ENCODE peak calls at places on chromosomes 3 and 15, in six cellular contexts. T, F, W, D, S and M are unnamed samples.
A peak's percentile ranks its signal among the peaks of the same experiment; 100 is the strongest.

GRCh38 chr3:168121175-168121853 is 25.6 kb upstream of the GOLIM4 start:
- DNase-seq in T (no peak), F (no peak), W (peak; percentile 48), D (peak; percentile 64), S (no peak), M (peak; percentile 36)

GRCh38 chr3:173876476-173876875 is 478.9 kb downstream of the NLGN1 start:
- DNase-seq in T (no peak), F (no peak), W (no peak), D (no peak), S (no peak), M (no peak)

GRCh38 chr15:58988011-58988785 is 735 bp downstream of the RNF111 start:
- DNase-seq in T (peak; percentile 76), F (no peak), W (peak; percentile 74), D (peak; percentile 48), S (peak; percentile 62), M (peak; percentile 81)

GRCh38 chr3:126460386-126460785 is 15.3 kb downstream of the ZXDC start:
- DNase-seq in T (no peak), F (no peak), W (no peak), D (no peak), S (no peak), M (no peak)

GRCh38 chr15:58398053-58398452 is 33.7 kb upstream of the LIPC start:
- DNase-seq in T (no peak), F (no peak), W (no peak), D (no peak), S (no peak), M (no peak)

GRCh38 chr3:70615286-70615685 is 302.8 kb upstream of the MDFIC2 start:
- DNase-seq in T (no peak), F (no peak), W (no peak), D (no peak), S (no peak), M (no peak)

GRCh38 chr3:168752339-168752738 is 656.6 kb upstream of the GOLIM4 start:
- DNase-seq in T (no peak), F (no peak), W (no peak), D (no peak), S (no peak), M (no peak)

GRCh38 chr3:101941253-101942039 is 92.1 kb downstream of the NFKBIZ start:
- DNase-seq in T (no peak), F (no peak), W (no peak), D (peak; percentile 80), S (no peak), M (no peak)

GRCh38 chr15:31485911-31486461 is 159.4 kb downstream of the KLF13 start:
- DNase-seq in T (peak; percentile 10), F (no peak), W (no peak), D (no peak), S (no peak), M (peak; percentile 2)

GRCh38 chr3:197426161-197426566 is 127.8 kb upstream of the DLG1 start:
- DNase-seq in T (no peak), F (no peak), W (no peak), D (peak; percentile 54), S (no peak), M (no peak)

GRCh38 chr3:51934991-51935885 is 6.5 kb downstream of the RRP9 start:
- DNase-seq in T (no peak), F (no peak), W (no peak), D (no peak), S (no peak), M (no peak)

GRCh38 chr3:193614430-193614829 is 21.4 kb downstream of the OPA1 start:
- DNase-seq in T (no peak), F (no peak), W (no peak), D (no peak), S (no peak), M (no peak)

GRCh38 chr15:90535254-90535653 is 5.5 kb downstream of the CRTC3 start:
- DNase-seq in T (no peak), F (no peak), W (no peak), D (no peak), S (no peak), M (no peak)

GRCh38 chr3:60906283-60906682 is 345.0 kb downstream of the FHIT start:
- DNase-seq in T (no peak), F (no peak), W (no peak), D (no peak), S (no peak), M (no peak)

GRCh38 chr3:131109156-131109555 is 82.5 kb downstream of the NEK11 start:
- DNase-seq in T (no peak), F (no peak), W (no peak), D (peak; percentile 10), S (no peak), M (no peak)

GRCh38 chr15:51405646-51406194 is 64.3 kb downstream of the GLDN start:
- DNase-seq in T (no peak), F (no peak), W (no peak), D (peak; percentile 10), S (no peak), M (no peak)

GRCh38 chr15:51401065-51401780 is 59.8 kb downstream of the GLDN start:
- DNase-seq in T (no peak), F (no peak), W (no peak), D (no peak), S (no peak), M (no peak)

GRCh38 chr15:51403946-51404695 is 62.7 kb downstream of the GLDN start:
- DNase-seq in T (no peak), F (no peak), W (no peak), D (no peak), S (no peak), M (no peak)

GRCh38 chr15:51401872-51402517 is 60.5 kb downstream of the GLDN start:
- DNase-seq in T (no peak), F (no peak), W (peak; percentile 18), D (peak; percentile 24), S (peak; percentile 23), M (peak; percentile 55)

DNA sequence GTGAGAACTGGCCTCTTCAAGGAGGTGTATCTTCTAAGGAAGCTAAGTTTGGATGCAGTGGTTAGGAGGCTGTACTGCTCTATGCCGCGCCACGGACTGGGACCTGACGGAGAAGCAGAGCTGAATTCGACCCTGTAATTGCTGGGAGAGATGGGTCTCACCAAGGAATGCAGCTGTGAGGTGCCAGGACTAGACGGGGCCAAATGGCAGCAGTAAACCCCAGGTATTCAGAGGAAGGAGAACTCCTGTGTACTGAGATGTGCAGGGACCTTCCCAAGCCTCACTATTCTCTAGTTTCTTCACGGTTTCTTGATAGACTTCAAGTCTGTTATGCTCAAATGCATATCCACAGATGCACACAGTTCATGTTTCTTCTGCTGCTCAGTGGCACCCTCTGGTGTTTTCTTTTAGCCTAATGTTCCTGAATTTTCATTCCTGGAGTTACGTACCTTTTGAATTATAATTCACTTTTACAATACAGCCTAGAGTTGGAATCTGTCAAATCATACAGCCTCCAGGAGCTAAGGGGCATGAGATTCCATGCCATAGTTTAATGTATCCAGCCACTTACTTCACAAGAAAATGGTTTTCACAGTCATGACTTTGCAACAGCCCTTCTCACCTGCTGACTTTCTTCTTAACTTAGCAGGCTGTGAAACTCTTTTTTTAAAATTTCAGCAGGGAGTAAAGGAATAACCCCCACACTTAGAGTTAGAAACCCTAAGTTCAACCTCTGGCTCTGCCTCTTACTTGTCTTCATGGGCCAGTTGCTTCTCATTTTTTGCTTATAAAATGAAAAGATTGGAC is 61.8 kb downstream of the GLDN start:
- DNase-seq in T (no peak), F (no peak), W (no peak), D (peak; percentile 36), S (peak; percentile 15), M (no peak)
- TF ChIP-seq CTCF in T (peak; percentile 36), F (peak; percentile 66), W (peak; percentile 46), D (peak; percentile 80), S (peak; percentile 67), M (no peak)

GRCh38 chr3:134857356-134857755 is 62.3 kb downstream of the EPHB1 start:
- DNase-seq in T (no peak), F (no peak), W (no peak), D (no peak), S (no peak), M (no peak)

GRCh38 chr3:134852893-134853351 is 57.9 kb downstream of the EPHB1 start:
- DNase-seq in T (peak; percentile 69), F (no peak), W (no peak), D (no peak), S (no peak), M (no peak)

GRCh38 chr3:134850761-134851160 is 55.7 kb downstream of the EPHB1 start:
- DNase-seq in T (no peak), F (no peak), W (no peak), D (no peak), S (no peak), M (no peak)

GRCh38 chr3:134852132-134852531 is 57.1 kb downstream of the EPHB1 start:
- DNase-seq in T (no peak), F (no peak), W (no peak), D (no peak), S (no peak), M (no peak)

DNA sequence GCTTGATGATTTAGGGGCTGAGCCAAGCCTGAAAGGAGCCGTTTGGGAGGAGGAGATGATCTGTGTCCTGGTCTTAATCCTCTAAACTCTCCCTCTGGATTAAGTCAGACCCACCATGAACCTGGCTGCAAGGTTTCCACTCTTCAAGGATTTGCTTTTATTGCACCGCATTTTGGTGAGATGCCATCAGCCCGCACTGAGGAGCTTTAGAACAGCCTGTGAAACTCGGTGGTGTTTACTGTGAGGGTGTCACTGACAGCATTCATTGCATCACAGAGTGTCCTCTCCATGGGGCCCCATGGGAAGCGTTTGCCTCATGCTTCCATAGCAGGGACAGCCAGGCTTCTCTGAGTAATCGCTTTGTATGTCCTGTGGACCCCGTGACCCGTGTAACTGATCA is 59.2 kb downstream of the EPHB1 start:
- DNase-seq in T (no peak), F (no peak), W (no peak), D (no peak), S (no peak), M (no peak)
- H3K4me3 ChIP-seq in T (no peak overlapping the region), F (no peak overlapping the region), W (no peak overlapping the region), D (no peak overlapping the region), S (no peak overlapping the region), M (no peak overlapping the region)

GRCh38 chr3:170982733-170983132 is 43.8 kb downstream of the SLC2A2 start:
- DNase-seq in T (no peak), F (no peak), W (no peak), D (no peak), S (no peak), M (no peak)
- TF ChIP-seq CTCF in T (no peak), F (no peak), W (no peak), D (no peak), S (no peak), M (no peak)

GRCh38 chr3:114452176-114452744 is 158.4 kb downstream of the TIGIT start:
- DNase-seq in T (no peak), F (no peak), W (no peak), D (peak; percentile 48), S (no peak), M (no peak)

GRCh38 chr3:114451561-114452018 is 157.8 kb downstream of the TIGIT start:
- DNase-seq in T (no peak), F (no peak), W (no peak), D (peak; percentile 52), S (peak; percentile 3), M (peak; percentile 32)

GRCh38 chr3:114450008-114450596 is 156.3 kb downstream of the TIGIT start:
- DNase-seq in T (no peak), F (no peak), W (no peak), D (no peak), S (no peak), M (no peak)

GRCh38 chr3:114449271-114450007 is 155.6 kb downstream of the TIGIT start:
- DNase-seq in T (no peak), F (no peak), W (no peak), D (no peak), S (no peak), M (no peak)

DNA sequence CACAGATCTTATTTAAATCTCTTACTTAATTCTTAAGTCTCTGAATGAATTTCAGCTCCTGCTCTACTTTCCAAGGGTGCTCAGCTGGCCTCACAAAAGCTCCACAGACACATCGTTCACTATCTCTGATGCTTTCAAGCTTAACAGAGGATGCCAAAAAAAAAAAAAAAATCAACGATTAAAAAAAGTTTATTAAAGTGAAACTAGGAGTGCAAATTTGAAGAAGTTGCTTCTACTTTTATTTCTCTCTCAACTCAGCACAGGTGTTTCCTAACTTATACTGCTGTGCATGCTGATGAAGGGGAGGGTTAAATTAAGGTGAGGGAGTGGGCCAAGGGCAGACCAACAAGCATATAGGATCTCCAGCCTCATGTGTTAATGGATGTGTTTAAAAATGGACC is 157.2 kb downstream of the TIGIT start:
- DNase-seq in T (peak; percentile 30), F (no peak), W (no peak), D (peak; percentile 34), S (no peak), M (no peak)
- H3K4me3 ChIP-seq in T (no peak overlapping the region), F (peak overlapping the region; percentile 6), W (peak overlapping the region; percentile 48), D (peak overlapping the region; percentile 45), S (no peak overlapping the region), M (no peak overlapping the region)